ENCODE peak calls at places on chromosomes 4 and X, in six cellular contexts. One of them, this sample, is unnamed.

GRCh38 chrX:18351774-18352173 is 2.7 kb downstream of the SCML2 start:
- DNase-seq in GM23248: no peak
- DNase-seq in tibial nerve: no peak
- DNase-seq in heart right ventricle: no peak
- DNase-seq in AG04450: no peak
- DNase-seq in right lobe of liver: no peak
- DNase-seq in this sample: no peak

GRCh38 chr4:75733369-75733768 is 9.0 kb downstream of the USO1 start:
- DNase-seq in GM23248: peak
- DNase-seq in tibial nerve: no peak
- DNase-seq in heart right ventricle: no peak
- DNase-seq in AG04450: no peak
- DNase-seq in right lobe of liver: no peak
- DNase-seq in this sample: peak

GRCh38 chr4:37138789-37139188 is 105.8 kb upstream of the NWD2 start:
- DNase-seq in GM23248: no peak
- DNase-seq in tibial nerve: no peak
- DNase-seq in heart right ventricle: no peak
- DNase-seq in AG04450: no peak
- DNase-seq in right lobe of liver: no peak
- DNase-seq in this sample: no peak

GRCh38 chrX:106791495-106791894 is 11.0 kb upstream of the TBC1D8B start:
- DNase-seq in GM23248: peak
- DNase-seq in tibial nerve: no peak
- DNase-seq in heart right ventricle: no peak
- DNase-seq in AG04450: no peak
- DNase-seq in right lobe of liver: no peak
- DNase-seq in this sample: no peak

GRCh38 chr4:103075894-103076776 is at the start of gene SLC9B2:
- DNase-seq in GM23248: peak
- DNase-seq in tibial nerve: peak
- DNase-seq in heart right ventricle: peak
- DNase-seq in AG04450: no peak
- DNase-seq in right lobe of liver: peak
- DNase-seq in this sample: no peak

GRCh38 chr4:11232004-11232403 is 196.7 kb downstream of the HS3ST1 start:
- DNase-seq in GM23248: no peak
- DNase-seq in tibial nerve: no peak
- DNase-seq in heart right ventricle: no peak
- DNase-seq in AG04450: no peak
- DNase-seq in right lobe of liver: no peak
- DNase-seq in this sample: no peak

GRCh38 chr4:180134116-180134866 is 2108.9 kb upstream of the TENM3 start:
- DNase-seq in GM23248: no peak
- DNase-seq in tibial nerve: no peak
- DNase-seq in heart right ventricle: no peak
- DNase-seq in AG04450: no peak
- DNase-seq in right lobe of liver: no peak
- DNase-seq in this sample: no peak

GRCh38 chrX:41384041-41384705 is 50.2 kb downstream of the DDX3X start:
- DNase-seq in GM23248: peak
- DNase-seq in tibial nerve: peak
- DNase-seq in heart right ventricle: peak
- DNase-seq in AG04450: peak
- DNase-seq in right lobe of liver: peak
- DNase-seq in this sample: peak

GRCh38 chr4:26424838-26425237 is 65.4 kb downstream of the CCKAR start:
- DNase-seq in GM23248: peak
- DNase-seq in tibial nerve: no peak
- DNase-seq in heart right ventricle: no peak
- DNase-seq in AG04450: no peak
- DNase-seq in right lobe of liver: no peak
- DNase-seq in this sample: no peak

GRCh38 chr4:96986800-96987199 is 1146.9 kb downstream of the PDHA2 start:
- DNase-seq in GM23248: no peak
- DNase-seq in tibial nerve: no peak
- DNase-seq in heart right ventricle: no peak
- DNase-seq in AG04450: no peak
- DNase-seq in right lobe of liver: no peak
- DNase-seq in this sample: no peak

GRCh38 chrX:68685722-68686683 is 38.5 kb downstream of the STARD8 start:
- DNase-seq in GM23248: peak
- DNase-seq in tibial nerve: no peak
- DNase-seq in heart right ventricle: peak
- DNase-seq in AG04450: peak
- DNase-seq in right lobe of liver: no peak
- DNase-seq in this sample: no peak

GRCh38 chr4:106587558-106587957 is 219.0 kb upstream of the GIMD1 start:
- DNase-seq in GM23248: peak
- DNase-seq in tibial nerve: no peak
- DNase-seq in heart right ventricle: no peak
- DNase-seq in AG04450: peak
- DNase-seq in right lobe of liver: no peak
- DNase-seq in this sample: peak

GRCh38 chrX:70434352-70434866 is 10.2 kb upstream of the DLG3 start:
- DNase-seq in GM23248: peak
- DNase-seq in tibial nerve: peak
- DNase-seq in heart right ventricle: peak
- DNase-seq in AG04450: peak
- DNase-seq in right lobe of liver: peak
- DNase-seq in this sample: no peak

GRCh38 chr4:36990108-36990872 is 254.3 kb upstream of the NWD2 start:
- DNase-seq in GM23248: no peak
- DNase-seq in tibial nerve: no peak
- DNase-seq in heart right ventricle: no peak
- DNase-seq in AG04450: no peak
- DNase-seq in right lobe of liver: no peak
- DNase-seq in this sample: no peak

GRCh38 chr4:82437285-82438005 is 7.1 kb downstream of the ENOPH1 start:
- DNase-seq in GM23248: peak
- DNase-seq in tibial nerve: no peak
- DNase-seq in heart right ventricle: no peak
- DNase-seq in AG04450: no peak
- DNase-seq in right lobe of liver: no peak
- DNase-seq in this sample: no peak

GRCh38 chr4:26455571-26455970 is 34.7 kb downstream of the CCKAR start:
- DNase-seq in GM23248: no peak
- DNase-seq in tibial nerve: no peak
- DNase-seq in heart right ventricle: no peak
- DNase-seq in AG04450: no peak
- DNase-seq in right lobe of liver: no peak
- DNase-seq in this sample: no peak

GRCh38 chrX:103554687-103555417 is 30.5 kb upstream of the TCEAL4 start:
- DNase-seq in GM23248: no peak
- DNase-seq in tibial nerve: peak
- DNase-seq in heart right ventricle: peak
- DNase-seq in AG04450: peak
- DNase-seq in right lobe of liver: no peak
- DNase-seq in this sample: peak

GRCh38 chr4:148017801-148018200 is 285.9 kb downstream of the ARHGAP10 start:
- DNase-seq in GM23248: no peak
- DNase-seq in tibial nerve: no peak
- DNase-seq in heart right ventricle: peak
- DNase-seq in AG04450: no peak
- DNase-seq in right lobe of liver: no peak
- DNase-seq in this sample: no peak

GRCh38 chrX:136260801-136261200 is 9.6 kb upstream of the MAP7D3 start:
- DNase-seq in GM23248: peak
- DNase-seq in tibial nerve: no peak
- DNase-seq in heart right ventricle: no peak
- DNase-seq in AG04450: peak
- DNase-seq in right lobe of liver: no peak
- DNase-seq in this sample: peak

GRCh38 chrX:130093271-130093670 is 17.0 kb downstream of the ELF4 start:
- DNase-seq in GM23248: no peak
- DNase-seq in tibial nerve: no peak
- DNase-seq in heart right ventricle: no peak
- DNase-seq in AG04450: no peak
- DNase-seq in right lobe of liver: no peak
- DNase-seq in this sample: no peak

GRCh38 chr4:54498661-54499111 is 159.1 kb upstream of the KIT start:
- DNase-seq in GM23248: peak
- DNase-seq in tibial nerve: no peak
- DNase-seq in heart right ventricle: no peak
- DNase-seq in AG04450: no peak
- DNase-seq in right lobe of liver: no peak
- DNase-seq in this sample: no peak

GRCh38 chrX:97587171-97587570 is 703.5 kb downstream of the RPA4 start:
- DNase-seq in GM23248: no peak
- DNase-seq in tibial nerve: no peak
- DNase-seq in heart right ventricle: no peak
- DNase-seq in AG04450: no peak
- DNase-seq in right lobe of liver: no peak
- DNase-seq in this sample: no peak

GRCh38 chr4:138741778-138742377 is 273.7 kb upstream of the NOCT start:
- DNase-seq in GM23248: no peak
- DNase-seq in tibial nerve: no peak
- DNase-seq in heart right ventricle: no peak
- DNase-seq in AG04450: no peak
- DNase-seq in right lobe of liver: no peak
- DNase-seq in this sample: no peak

GRCh38 chrX:101057095-101057714 is 5.3 kb upstream of the TRMT2B start:
- DNase-seq in GM23248: peak
- DNase-seq in tibial nerve: no peak
- DNase-seq in heart right ventricle: no peak
- DNase-seq in AG04450: no peak
- DNase-seq in right lobe of liver: no peak
- DNase-seq in this sample: no peak

GRCh38 chr4:73607375-73608026 is 12.7 kb downstream of the RASSF6 start:
- DNase-seq in GM23248: no peak
- DNase-seq in tibial nerve: no peak
- DNase-seq in heart right ventricle: no peak
- DNase-seq in AG04450: no peak
- DNase-seq in right lobe of liver: no peak
- DNase-seq in this sample: no peak

GRCh38 chr4:128571747-128572146 is 237.8 kb upstream of the JADE1 start:
- DNase-seq in GM23248: peak
- DNase-seq in tibial nerve: peak
- DNase-seq in heart right ventricle: peak
- DNase-seq in AG04450: peak
- DNase-seq in right lobe of liver: no peak
- DNase-seq in this sample: peak

DNA sequence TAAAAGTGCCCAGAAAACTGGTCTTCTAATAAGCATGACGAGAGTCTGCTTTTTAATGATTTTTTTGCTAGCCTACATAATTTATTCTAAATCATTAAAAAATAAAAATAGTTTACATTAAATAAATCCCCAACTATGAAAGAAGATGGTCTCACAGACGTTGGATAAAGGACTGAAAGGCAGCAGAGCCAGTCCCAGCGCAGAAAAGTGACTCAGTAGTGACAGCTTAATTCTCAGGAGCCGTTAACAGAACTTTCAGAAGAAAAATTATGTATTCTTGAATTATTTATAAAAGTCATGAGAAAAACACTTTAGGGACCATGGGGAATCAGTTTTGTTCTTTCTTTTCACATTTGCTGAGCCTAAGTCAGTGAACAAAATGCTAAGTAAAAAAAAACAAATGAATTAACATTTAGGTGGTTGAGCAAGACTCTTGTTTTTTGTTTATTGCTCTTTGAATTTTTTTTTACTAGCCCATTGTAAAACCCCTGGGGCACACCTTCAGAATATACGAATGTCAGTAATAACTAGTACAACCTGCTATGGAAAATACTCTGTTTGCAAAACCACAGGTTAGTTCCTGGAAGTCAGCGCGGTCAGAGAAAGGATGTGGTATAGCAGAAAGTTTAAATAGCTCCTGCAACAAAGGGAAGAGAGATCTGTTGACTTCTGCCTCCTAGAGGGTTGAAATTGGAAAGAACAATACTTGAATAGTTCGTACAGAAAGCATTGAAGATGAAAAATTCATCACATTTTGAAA is 50.4 kb upstream of the CCDC160 start:
- DNase-seq in GM23248: no peak
- DNase-seq in tibial nerve: no peak
- DNase-seq in heart right ventricle: no peak
- DNase-seq in AG04450: no peak
- DNase-seq in right lobe of liver: no peak
- DNase-seq in this sample: no peak
- H3K4me3 ChIP-seq in GM23248: no peak
- H3K4me3 ChIP-seq in tibial nerve: no peak
- H3K4me3 ChIP-seq in heart right ventricle: no peak
- H3K4me3 ChIP-seq in AG04450: no peak
- H3K4me3 ChIP-seq in right lobe of liver: no peak
- H3K4me3 ChIP-seq in this sample: no peak

GRCh38 chr4:792729-793108 is 33.2 kb downstream of the CPLX1 start:
- DNase-seq in GM23248: no peak
- DNase-seq in tibial nerve: no peak
- DNase-seq in heart right ventricle: no peak
- DNase-seq in AG04450: no peak
- DNase-seq in right lobe of liver: no peak
- DNase-seq in this sample: peak
- H3K4me3 ChIP-seq in GM23248: no peak
- H3K4me3 ChIP-seq in tibial nerve: no peak
- H3K4me3 ChIP-seq in heart right ventricle: no peak
- H3K4me3 ChIP-seq in AG04450: no peak
- H3K4me3 ChIP-seq in right lobe of liver: no peak
- H3K4me3 ChIP-seq in this sample: no peak

GRCh38 chrX:33726281-33727160 is 405.6 kb downstream of the FAM47A start:
- DNase-seq in GM23248: no peak
- DNase-seq in tibial nerve: no peak
- DNase-seq in heart right ventricle: no peak
- DNase-seq in AG04450: no peak
- DNase-seq in right lobe of liver: no peak
- DNase-seq in this sample: no peak
- H3K4me3 ChIP-seq in GM23248: no peak
- H3K4me3 ChIP-seq in tibial nerve: no peak
- H3K4me3 ChIP-seq in heart right ventricle: no peak
- H3K4me3 ChIP-seq in AG04450: no peak
- H3K4me3 ChIP-seq in right lobe of liver: no peak
- H3K4me3 ChIP-seq in this sample: no peak

DNA sequence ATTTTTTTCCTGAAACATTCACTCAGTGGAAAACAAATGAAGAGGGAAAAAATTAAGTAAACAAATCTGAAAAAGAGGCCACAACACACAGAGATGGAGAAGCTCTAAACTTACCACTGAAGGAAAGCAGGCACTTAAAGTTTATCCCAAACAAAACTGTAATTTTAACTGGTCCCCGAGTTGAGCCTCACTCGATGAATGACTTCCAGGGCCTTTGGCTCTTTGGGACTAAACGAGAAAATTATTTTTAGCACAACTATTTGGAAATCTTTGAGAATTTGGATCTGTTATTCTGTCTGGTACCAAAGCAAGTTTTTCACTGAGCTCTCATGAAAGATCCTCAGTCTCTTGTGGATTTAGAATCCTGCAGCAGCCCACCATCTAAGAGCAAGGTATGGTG is at the start of gene C1QTNF7:
- DNase-seq in GM23248: no peak
- DNase-seq in tibial nerve: no peak
- DNase-seq in heart right ventricle: no peak
- DNase-seq in AG04450: no peak
- DNase-seq in right lobe of liver: no peak
- DNase-seq in this sample: no peak
- H3K4me3 ChIP-seq in GM23248: no peak
- H3K4me3 ChIP-seq in tibial nerve: no peak
- H3K4me3 ChIP-seq in heart right ventricle: no peak
- H3K4me3 ChIP-seq in AG04450: no peak
- H3K4me3 ChIP-seq in right lobe of liver: no peak
- H3K4me3 ChIP-seq in this sample: no peak

GRCh38 chr4:69167300-69167699 is 47.2 kb downstream of the UGT2B11 start:
- DNase-seq in GM23248: peak
- DNase-seq in tibial nerve: no peak
- DNase-seq in heart right ventricle: no peak
- DNase-seq in AG04450: no peak
- DNase-seq in right lobe of liver: no peak
- DNase-seq in this sample: no peak
- H3K4me3 ChIP-seq in GM23248: no peak
- H3K4me3 ChIP-seq in tibial nerve: no peak
- H3K4me3 ChIP-seq in heart right ventricle: no peak
- H3K4me3 ChIP-seq in AG04450: no peak
- H3K4me3 ChIP-seq in right lobe of liver: peak
- H3K4me3 ChIP-seq in this sample: no peak

GRCh38 chrX:9147086-9147485 is 113.2 kb upstream of the FAM9B start:
- DNase-seq in GM23248: no peak
- DNase-seq in tibial nerve: no peak
- DNase-seq in heart right ventricle: no peak
- DNase-seq in AG04450: no peak
- DNase-seq in right lobe of liver: no peak
- DNase-seq in this sample: no peak
- H3K4me3 ChIP-seq in GM23248: no peak
- H3K4me3 ChIP-seq in tibial nerve: no peak
- H3K4me3 ChIP-seq in heart right ventricle: no peak
- H3K4me3 ChIP-seq in AG04450: no peak
- H3K4me3 ChIP-seq in right lobe of liver: no peak
- H3K4me3 ChIP-seq in this sample: no peak

This sample was measured in HFF-Myc.